ENCODE peak calls at places on chromosomes 11 and 22, in four cellular contexts. E is IMR-90, L is DND-41, M is psoas muscle. B is an unnamed sample.
A peak's percentile ranks its signal among the peaks of the same experiment; 100 is the strongest.

GRCh38 chr11:74754507-74755255 is 6.0 kb downstream of the RNF169 start:
- DNase-seq in E (peak; percentile 96), M (no peak), L (no peak), B (no peak)

GRCh38 chr22:42770941-42771647 is 50.4 kb upstream of the A4GALT start:
- DNase-seq in L (no peak), E (no peak), M (no peak), B (no peak)

GRCh38 chr11:1889941-1890855 is 1.5 kb downstream of the PRR33 start:
- DNase-seq in L (no peak), M (no peak), E (no peak), B (no peak)

GRCh38 chr22:32255217-32255616 is at the start of gene SLC5A4:
- DNase-seq in L (no peak), E (no peak), M (no peak), B (no peak)

GRCh38 chr22:49062155-49063039 is 765.3 kb downstream of the BRD1 start:
- DNase-seq in M (peak; percentile 30), L (no peak), E (no peak), B (no peak)

GRCh38 chr11:61533401-61533800 is 24.9 kb downstream of the LRRC10B start:
- DNase-seq in M (no peak), E (no peak), L (no peak), B (no peak)

GRCh38 chr11:68273056-68273738 is 1.4 kb upstream of the C11orf24 start:
- DNase-seq in M (no peak), L (no peak), E (no peak), B (no peak)

GRCh38 chr11:8728566-8728965 is 46.0 kb downstream of the RPL27A start:
- DNase-seq in L (no peak), E (peak; percentile 74), M (no peak), B (no peak)

GRCh38 chr11:19110290-19110689 is 6.7 kb upstream of the ZDHHC13 start:
- DNase-seq in L (no peak), M (peak; percentile 78), E (no peak), B (no peak)

GRCh38 chr11:61297741-61298140 is 2.6 kb upstream of the VWCE start:
- DNase-seq in L (no peak), E (peak; percentile 91), M (peak; percentile 65), B (no peak)

GRCh38 chr11:128488471-128488870 is 98.9 kb downstream of the ETS1 start:
- DNase-seq in L (no peak), E (peak; percentile 98), M (no peak), B (no peak)

GRCh38 chr11:108551653-108552462 is 41.7 kb downstream of the EXPH5 start:
- DNase-seq in L (no peak), E (peak; percentile 46), M (no peak), B (no peak)

GRCh38 chr11:10606536-10607208 is 38.2 kb upstream of the LYVE1 start:
- DNase-seq in E (peak; percentile 86), L (no peak), M (no peak), B (no peak)

DNA sequence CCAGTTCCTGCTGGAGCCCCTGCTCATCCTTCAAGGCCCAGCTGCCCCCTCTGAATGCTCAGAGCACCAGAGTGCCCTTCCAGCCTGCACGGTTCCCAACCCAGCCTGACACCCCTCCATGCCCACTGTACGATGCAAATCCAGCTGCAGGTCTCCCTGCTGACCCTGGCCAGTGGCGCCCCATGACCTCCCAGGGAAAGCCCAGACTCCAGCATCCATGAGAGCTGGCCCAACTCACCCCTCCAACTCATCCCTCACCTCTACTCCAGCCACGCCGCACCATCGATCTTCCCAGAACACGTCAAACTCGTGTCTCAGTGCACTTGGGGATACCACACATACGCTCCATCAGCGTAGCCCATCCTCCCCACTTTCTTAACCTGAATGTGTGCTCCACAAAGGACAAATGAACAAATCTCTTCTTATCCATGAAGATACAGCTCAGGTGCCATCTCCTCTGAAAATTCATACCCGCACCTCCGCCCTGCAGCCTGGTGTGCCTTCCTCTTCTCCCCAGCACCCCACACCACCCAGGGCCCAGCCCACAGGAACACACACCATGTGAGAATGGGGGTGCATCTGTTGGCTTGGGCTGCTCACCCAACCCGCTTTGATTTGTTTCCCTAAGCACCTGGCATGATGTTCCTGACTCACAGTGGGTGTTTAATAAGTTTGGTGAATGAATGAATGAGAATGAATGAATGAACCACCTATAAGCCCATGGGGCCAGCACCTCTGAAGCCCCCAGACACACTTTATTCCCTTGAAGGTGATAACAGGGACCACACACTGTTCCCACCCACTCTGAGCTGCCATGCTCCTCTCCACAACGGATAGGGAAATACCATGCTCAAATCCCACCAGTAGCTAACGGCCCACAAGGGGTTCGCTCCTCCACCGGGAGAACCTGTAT is 6.2 kb downstream of the PLA2G6 start:
- DNase-seq in E (no peak), L (no peak), M (no peak), B (no peak)
- H3K27ac ChIP-seq in E (peak overlapping the region; percentile 70), L (no peak overlapping the region), M (peak overlapping the region; percentile 99), B (peak overlapping the region; percentile 19)

GRCh38 chr11:85935751-85936150 is 80.6 kb downstream of the CCDC83 start:
- DNase-seq in L (no peak), E (no peak), M (no peak), B (no peak)
- H3K4me3 ChIP-seq in L (no peak overlapping the region), E (no peak overlapping the region), M (no peak overlapping the region), B (no peak overlapping the region)

GRCh38 chr11:32215157-32215556 is 124.3 kb downstream of the RCN1 start:
- DNase-seq in E (no peak), L (no peak), M (no peak), B (no peak)

GRCh38 chr11:32204751-32205150 is 113.9 kb downstream of the RCN1 start:
- DNase-seq in L (no peak), M (no peak), E (no peak), B (no peak)

GRCh38 chr11:32213223-32213622 is 122.3 kb downstream of the RCN1 start:
- DNase-seq in E (peak; percentile 74), M (no peak), L (no peak), B (no peak)

GRCh38 chr11:32210601-32211000 is 119.7 kb downstream of the RCN1 start:
- DNase-seq in L (no peak), M (no peak), E (peak; percentile 33), B (no peak)
- H3K27me3 ChIP-seq in L (no peaks in the 10 kb centered on the region), M (no peaks in the 10 kb centered on the region), E (no peaks in the 10 kb centered on the region), B (no peaks in the 10 kb centered on the region)

GRCh38 chr22:31143537-31143936 is 3.2 kb upstream of the PLA2G3 start:
- DNase-seq in M (no peak), L (no peak), E (no peak), B (no peak)

GRCh38 chr22:31141551-31141950 is 1.2 kb upstream of the PLA2G3 start:
- DNase-seq in M (no peak), L (no peak), E (no peak), B (no peak)

GRCh38 chr22:31143038-31143437 is 2.7 kb upstream of the PLA2G3 start:
- DNase-seq in L (no peak), M (no peak), E (no peak), B (no peak)

GRCh38 chr22:31140746-31141145 is 438 bp upstream of the PLA2G3 start:
- DNase-seq in E (no peak), M (no peak), L (no peak), B (no peak)

GRCh38 chr22:31142285-31142684 is 2.0 kb upstream of the PLA2G3 start:
- DNase-seq in L (no peak), E (no peak), M (no peak), B (no peak)
- H3K27ac ChIP-seq in L (no peak overlapping the region), E (no peak overlapping the region), M (no peak overlapping the region), B (no peak overlapping the region)

GRCh38 chr11:126162286-126163030 is 49.0 kb downstream of the RPUSD4 start:
- DNase-seq in E (peak; percentile 25), L (no peak), M (no peak), B (no peak)
- H3K4me3 ChIP-seq in E (no peak overlapping the region), L (no peak overlapping the region), M (no peak overlapping the region), B (no peak overlapping the region)

DNA sequence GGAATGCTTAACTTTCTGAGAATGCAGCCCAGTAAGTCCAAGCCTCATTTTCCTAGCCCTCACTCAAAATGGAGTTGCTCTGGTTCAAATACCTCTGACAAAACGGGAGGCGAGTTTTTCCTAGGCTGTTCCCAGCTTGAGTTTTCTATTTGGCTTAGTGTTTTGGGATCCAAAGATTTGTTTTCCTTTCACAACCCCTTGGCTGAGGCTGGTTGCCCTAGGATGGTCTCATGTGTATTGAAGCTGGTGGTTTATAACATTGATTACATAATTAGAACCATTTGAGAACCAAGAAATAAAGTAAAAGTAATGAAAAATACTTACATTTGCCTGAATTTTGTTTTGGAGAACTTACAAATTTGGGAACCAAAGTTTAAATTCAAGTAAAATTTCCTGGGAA is 611.1 kb upstream of the LUZP2 start:
- DNase-seq in L (no peak), E (no peak), M (no peak), B (no peak)
- H3K27me3 ChIP-seq in L (no peaks in the 10 kb centered on the region), E (no peaks in the 10 kb centered on the region), M (no peaks in the 10 kb centered on the region), B (no peaks in the 10 kb centered on the region)

GRCh38 chr22:36029406-36029755 is 757 bp upstream of the RBFOX2 start:
- DNase-seq in E (peak; percentile 38), L (no peak), M (no peak), B (no peak)
- H3K27ac ChIP-seq in E (peak overlapping the region; percentile 50), L (no peak overlapping the region), M (peak overlapping the region; percentile 87), B (no peak overlapping the region)

GRCh38 chr22:46061431-46062231 is 84.7 kb upstream of the WNT7B start:
- DNase-seq in M (peak; percentile 50), L (no peak), E (no peak), B (no peak)
- H3K4me3 ChIP-seq in M (peak overlapping the region; percentile 88), L (no peak overlapping the region), E (no peak overlapping the region), B (no peak overlapping the region)